ENCODE peak calls at places on chromosomes 16 and 17, in nine cellular contexts. P is lower leg skin; I is activated T-helper 1 cell treated with anti-CD3 and anti-CD28 coated beads, Interleukin-12 subunit alpha, Interleukin-12 subunit beta, Interleukin-2, Interleukin-4 antibody, amounts not matched to agents 30 ng/mL and 10 ng/mL and 1 ng/mL, durations not matched to agents 14 hours and 24 hours and 36 hours; S is heart left ventricle; W is effector CD4-positive, alpha-beta T cell; M is suprapubic skin; D is adrenal gland; C is CD4-positive, alpha-beta T cell; Q is T-helper 17 cell. J is an unnamed sample.

GRCh38 chr17:29256735-29257466 is 10.2 kb downstream of the CRYBA1 start:
- DNase-seq in S (no peak), C (no peak), Q (no peak), W (no peak), I (no peak), M (no peak), P (no peak), D (no peak), J (no peak)

GRCh38 chr16:23862556-23862955 is 26.8 kb downstream of the PRKCB start:
- DNase-seq in I (no peak), Q (no peak), C (no peak), M (no peak), D (no peak), P (no peak), W (no peak), S (no peak), J (no peak)

GRCh38 chr16:64280317-64280716 is 841.5 kb downstream of the CDH11 start:
- DNase-seq in P (no peak), C (no peak), D (no peak), Q (no peak), S (no peak), W (no peak), I (no peak), M (no peak), J (no peak)

GRCh38 chr16:89048087-89048729 is 45.4 kb upstream of the ACSF3 start:
- DNase-seq in D (no peak), Q (no peak), W (no peak), S (no peak), C (no peak), I (no peak), M (no peak), P (no peak), J (no peak)

GRCh38 chr16:67304006-67304405 is 22.5 kb downstream of the KCTD19 start:
- DNase-seq in Q (no peak), C (no peak), S (no peak), M (no peak), I (no peak), D (no peak), W (no peak), P (no peak), J (no peak)

GRCh38 chr16:53159781-53160436 is 105.1 kb downstream of the CHD9 start:
- DNase-seq in D (no peak), M (no peak), C (no peak), I (no peak), P (no peak), Q (no peak), W (no peak), S (no peak), J (no peak)

GRCh38 chr17:1377334-1377733 is 22.7 kb downstream of the YWHAE start:
- DNase-seq in Q (no peak), D (no peak), S (no peak), M (no peak), I (no peak), W (no peak), P (no peak), C (no peak), J (no peak)

GRCh38 chr16:66367968-66368891 is 1.7 kb downstream of the CDH5 start:
- DNase-seq in I (no peak), W (no peak), C (no peak), P (no peak), S (peak), M (no peak), Q (no peak), D (no peak), J (no peak)

GRCh38 chr17:45316271-45317112 is at the start of gene MAP3K14:
- DNase-seq in I (peak), C (peak), Q (peak), M (peak), P (no peak), S (peak), D (peak), W (peak), J (peak)

GRCh38 chr16:58500329-58501241 is 642 bp downstream of the NDRG4 start:
- DNase-seq in D (no peak), W (no peak), I (no peak), S (no peak), C (no peak), P (no peak), M (peak), Q (no peak), J (no peak)

GRCh38 chr17:40112191-40112590 is 9.6 kb upstream of the MSL1 start:
- DNase-seq in Q (no peak), W (no peak), M (no peak), I (no peak), C (no peak), P (no peak), S (no peak), D (no peak), J (no peak)

GRCh38 chr16:89557230-89557935 is 3.1 kb upstream of the RPL13 start:
- DNase-seq in W (peak), S (peak), Q (peak), P (peak), I (peak), D (peak), M (no peak), C (peak), J (peak)

GRCh38 chr17:32264823-32265191 is 825 bp upstream of the RHBDL3 start:
- DNase-seq in Q (no peak), I (no peak), S (no peak), D (no peak), M (no peak), P (no peak), C (no peak), W (no peak), J (no peak)

GRCh38 chr17:27569257-27569722 is 61.7 kb upstream of the LGALS9 start:
- DNase-seq in Q (peak), P (no peak), S (no peak), W (no peak), M (no peak), I (peak), C (no peak), D (peak), J (peak)

GRCh38 chr16:5432166-5432565 is 334.6 kb upstream of the EEF2KMT start:
- DNase-seq in W (no peak), S (no peak), M (no peak), I (no peak), C (no peak), D (no peak), P (no peak), Q (no peak), J (no peak)

GRCh38 chr17:18187816-18188761 is 4.5 kb downstream of the ALKBH5 start:
- DNase-seq in W (no peak), P (no peak), I (no peak), M (no peak), C (no peak), S (peak), D (peak), Q (no peak), J (no peak)

GRCh38 chr17:50542795-50543774 is 3.9 kb upstream of the SPATA20 start:
- DNase-seq in W (no peak), D (peak), M (no peak), C (no peak), Q (no peak), I (no peak), P (peak), S (no peak), J (peak)

GRCh38 chr16:53480394-53480793 is 22.6 kb downstream of the AKTIP start:
- DNase-seq in Q (no peak), D (no peak), C (no peak), P (no peak), S (no peak), W (no peak), M (no peak), I (no peak), J (no peak)

GRCh38 chr17:51155416-51155815 is 2.1 kb downstream of the NME1 start:
- DNase-seq in P (no peak), C (no peak), I (no peak), Q (no peak), W (no peak), M (no peak), S (no peak), D (no peak), J (no peak)

GRCh38 chr17:34703533-34703932 is 124.2 kb downstream of the TMEM132E start:
- DNase-seq in I (no peak), S (peak), M (no peak), C (no peak), P (no peak), W (no peak), Q (no peak), D (peak), J (peak)

GRCh38 chr16:24776486-24777220 is 47.2 kb downstream of the TNRC6A start:
- DNase-seq in P (no peak), Q (no peak), M (no peak), S (peak), D (peak), C (no peak), W (no peak), I (no peak), J (peak)

GRCh38 chr17:12955521-12955920 is 62.3 kb downstream of the ELAC2 start:
- DNase-seq in M (no peak), S (no peak), W (no peak), P (no peak), C (no peak), Q (no peak), I (no peak), D (no peak), J (no peak)

GRCh38 chr17:10050597-10051101 is 145.6 kb upstream of the RCVRN start:
- DNase-seq in W (no peak), I (no peak), P (no peak), D (peak), S (peak), C (no peak), M (no peak), Q (no peak), J (no peak)

GRCh38 chr16:31427441-31428276 is 501 bp downstream of the COX6A2 start:
- DNase-seq in S (peak), Q (peak), P (peak), C (peak), D (peak), W (peak), M (no peak), I (peak), J (peak)

GRCh38 chr16:14050297-14051027 is 20.7 kb upstream of the MRTFB start:
- DNase-seq in P (no peak), W (no peak), D (no peak), Q (no peak), I (no peak), C (no peak), S (no peak), M (no peak), J (peak)

J was measured in body of pancreas.